ENCODE peak calls at places on chromosomes 11 and 22, in seven cellular contexts. One of them, this sample, is unnamed.

GRCh38 chr11:30991802-30992512 is 377.6 kb downstream of the DCDC1 start:
- DNase-seq in fibroblast of pulmonary artery: no peak
- DNase-seq in NCI-H774: no peak
- DNase-seq in LoVo: no peak
- DNase-seq in left colon: no peak
- DNase-seq in CD8-positive, alpha-beta memory T cell: no peak
- DNase-seq in Right ventricle myocardium superior: no peak
- DNase-seq in this sample: no peak

GRCh38 chr11:61491736-61492395 is 16.7 kb upstream of the LRRC10B start:
- DNase-seq in fibroblast of pulmonary artery: no peak
- DNase-seq in NCI-H774: no peak
- DNase-seq in LoVo: no peak
- DNase-seq in left colon: no peak
- DNase-seq in CD8-positive, alpha-beta memory T cell: no peak
- DNase-seq in Right ventricle myocardium superior: no peak
- DNase-seq in this sample: no peak

GRCh38 chr22:23820748-23821211 is 18.0 kb downstream of the DERL3 start:
- DNase-seq in fibroblast of pulmonary artery: no peak
- DNase-seq in NCI-H774: no peak
- DNase-seq in LoVo: no peak
- DNase-seq in left colon: no peak
- DNase-seq in CD8-positive, alpha-beta memory T cell: no peak
- DNase-seq in Right ventricle myocardium superior: no peak
- DNase-seq in this sample: no peak

GRCh38 chr11:94740975-94741707 is 27.0 kb upstream of the AMOTL1 start:
- DNase-seq in fibroblast of pulmonary artery: peak
- DNase-seq in NCI-H774: no peak
- DNase-seq in LoVo: no peak
- DNase-seq in left colon: peak
- DNase-seq in CD8-positive, alpha-beta memory T cell: no peak
- DNase-seq in Right ventricle myocardium superior: peak
- DNase-seq in this sample: peak

GRCh38 chr11:122843281-122844150 is 5.2 kb downstream of the CRTAM start:
- DNase-seq in fibroblast of pulmonary artery: no peak
- DNase-seq in NCI-H774: no peak
- DNase-seq in LoVo: no peak
- DNase-seq in left colon: no peak
- DNase-seq in CD8-positive, alpha-beta memory T cell: peak
- DNase-seq in Right ventricle myocardium superior: no peak
- DNase-seq in this sample: no peak

GRCh38 chr11:86610559-86611341 is 61.7 kb downstream of the ME3 start:
- DNase-seq in fibroblast of pulmonary artery: no peak
- DNase-seq in NCI-H774: no peak
- DNase-seq in LoVo: no peak
- DNase-seq in left colon: no peak
- DNase-seq in CD8-positive, alpha-beta memory T cell: no peak
- DNase-seq in Right ventricle myocardium superior: no peak
- DNase-seq in this sample: no peak

GRCh38 chr11:77042111-77042726 is 8.0 kb downstream of the B3GNT6 start:
- DNase-seq in fibroblast of pulmonary artery: no peak
- DNase-seq in NCI-H774: no peak
- DNase-seq in LoVo: no peak
- DNase-seq in left colon: no peak
- DNase-seq in CD8-positive, alpha-beta memory T cell: no peak
- DNase-seq in Right ventricle myocardium superior: no peak
- DNase-seq in this sample: no peak

GRCh38 chr11:111944139-111944538 is 7.0 kb downstream of the DIXDC1 start:
- DNase-seq in fibroblast of pulmonary artery: peak
- DNase-seq in NCI-H774: no peak
- DNase-seq in LoVo: no peak
- DNase-seq in left colon: no peak
- DNase-seq in CD8-positive, alpha-beta memory T cell: no peak
- DNase-seq in Right ventricle myocardium superior: no peak
- DNase-seq in this sample: no peak

GRCh38 chr22:46085831-46086576 is 64.3 kb upstream of the PPARA start:
- DNase-seq in fibroblast of pulmonary artery: peak
- DNase-seq in NCI-H774: no peak
- DNase-seq in LoVo: peak
- DNase-seq in left colon: peak
- DNase-seq in CD8-positive, alpha-beta memory T cell: no peak
- DNase-seq in Right ventricle myocardium superior: peak
- DNase-seq in this sample: peak

GRCh38 chr11:95549276-95549675 is 240.3 kb downstream of the FAM76B start:
- DNase-seq in fibroblast of pulmonary artery: no peak
- DNase-seq in NCI-H774: no peak
- DNase-seq in LoVo: no peak
- DNase-seq in left colon: no peak
- DNase-seq in CD8-positive, alpha-beta memory T cell: no peak
- DNase-seq in Right ventricle myocardium superior: no peak
- DNase-seq in this sample: no peak

GRCh38 chr11:120151536-120151935 is 13.6 kb upstream of the TRIM29 start:
- DNase-seq in fibroblast of pulmonary artery: no peak
- DNase-seq in NCI-H774: no peak
- DNase-seq in LoVo: no peak
- DNase-seq in left colon: no peak
- DNase-seq in CD8-positive, alpha-beta memory T cell: no peak
- DNase-seq in Right ventricle myocardium superior: no peak
- DNase-seq in this sample: no peak

GRCh38 chr22:47277511-47277910 is 515.1 kb downstream of the TBC1D22A start:
- DNase-seq in fibroblast of pulmonary artery: no peak
- DNase-seq in NCI-H774: no peak
- DNase-seq in LoVo: no peak
- DNase-seq in left colon: no peak
- DNase-seq in CD8-positive, alpha-beta memory T cell: no peak
- DNase-seq in Right ventricle myocardium superior: peak
- DNase-seq in this sample: no peak

GRCh38 chr11:3165152-3165705 is at the start of gene OSBPL5:
- DNase-seq in fibroblast of pulmonary artery: peak
- DNase-seq in NCI-H774: no peak
- DNase-seq in LoVo: peak
- DNase-seq in left colon: peak
- DNase-seq in CD8-positive, alpha-beta memory T cell: peak
- DNase-seq in Right ventricle myocardium superior: peak
- DNase-seq in this sample: peak